ENCODE peak calls at places on chromosomes 12 and 14, in six cellular contexts. One of them, this sample, is unnamed.

GRCh38 chr12:68867606-68868005 is 59.6 kb downstream of the MDM2 start:
- DNase-seq in stimulated activated naive CD4-positive, alpha-beta T cell: no peak
- DNase-seq in fibroblast of mammary gland: no peak
- DNase-seq in HTR-8/SVneo: no peak
- DNase-seq in hypothalamus: no peak
- DNase-seq in mesendoderm: peak; percentile 28
- DNase-seq in this sample: no peak

GRCh38 chr12:67430708-67431335 is 161.7 kb downstream of the CAND1 start:
- DNase-seq in stimulated activated naive CD4-positive, alpha-beta T cell: no peak
- DNase-seq in fibroblast of mammary gland: peak; percentile 44
- DNase-seq in HTR-8/SVneo: no peak
- DNase-seq in hypothalamus: no peak
- DNase-seq in mesendoderm: peak; percentile 37
- DNase-seq in this sample: no peak

GRCh38 chr12:40226652-40227051 is 1.9 kb downstream of the LRRK2 start:
- DNase-seq in stimulated activated naive CD4-positive, alpha-beta T cell: no peak
- DNase-seq in fibroblast of mammary gland: peak; percentile 94
- DNase-seq in HTR-8/SVneo: no peak
- DNase-seq in hypothalamus: no peak
- DNase-seq in mesendoderm: no peak
- DNase-seq in this sample: peak; percentile 79

GRCh38 chr12:92290016-92290685 is 144.5 kb upstream of the BTG1 start:
- DNase-seq in stimulated activated naive CD4-positive, alpha-beta T cell: no peak
- DNase-seq in fibroblast of mammary gland: peak; percentile 56
- DNase-seq in HTR-8/SVneo: peak; percentile 3
- DNase-seq in hypothalamus: no peak
- DNase-seq in mesendoderm: no peak
- DNase-seq in this sample: peak; percentile 7

GRCh38 chr14:24633353-24633752 is 637 bp downstream of the GZMB start:
- DNase-seq in stimulated activated naive CD4-positive, alpha-beta T cell: no peak
- DNase-seq in fibroblast of mammary gland: no peak
- DNase-seq in HTR-8/SVneo: no peak
- DNase-seq in hypothalamus: no peak
- DNase-seq in mesendoderm: no peak
- DNase-seq in this sample: no peak

GRCh38 chr14:27012641-27013040 is 414.8 kb upstream of the NOVA1 start:
- DNase-seq in stimulated activated naive CD4-positive, alpha-beta T cell: no peak
- DNase-seq in fibroblast of mammary gland: no peak
- DNase-seq in HTR-8/SVneo: no peak
- DNase-seq in hypothalamus: no peak
- DNase-seq in mesendoderm: no peak
- DNase-seq in this sample: no peak

GRCh38 chr12:123391546-123392343 is 7.8 kb downstream of the KMT5A start:
- DNase-seq in stimulated activated naive CD4-positive, alpha-beta T cell: no peak
- DNase-seq in fibroblast of mammary gland: no peak
- DNase-seq in HTR-8/SVneo: no peak
- DNase-seq in hypothalamus: no peak
- DNase-seq in mesendoderm: no peak
- DNase-seq in this sample: no peak

GRCh38 chr12:127455347-127456265 is 811.4 kb upstream of the TMEM132C start:
- DNase-seq in stimulated activated naive CD4-positive, alpha-beta T cell: no peak
- DNase-seq in fibroblast of mammary gland: no peak
- DNase-seq in HTR-8/SVneo: no peak
- DNase-seq in hypothalamus: no peak
- DNase-seq in mesendoderm: peak; percentile 39
- DNase-seq in this sample: no peak

GRCh38 chr12:94218244-94218643 is 69.9 kb downstream of the PLXNC1 start:
- DNase-seq in stimulated activated naive CD4-positive, alpha-beta T cell: no peak
- DNase-seq in fibroblast of mammary gland: no peak
- DNase-seq in HTR-8/SVneo: no peak
- DNase-seq in hypothalamus: no peak
- DNase-seq in mesendoderm: peak; percentile 5
- DNase-seq in this sample: no peak

GRCh38 chr14:100641274-100641860 is 54.1 kb upstream of the BEGAIN start:
- DNase-seq in stimulated activated naive CD4-positive, alpha-beta T cell: no peak
- DNase-seq in fibroblast of mammary gland: no peak
- DNase-seq in HTR-8/SVneo: no peak
- DNase-seq in hypothalamus: no peak
- DNase-seq in mesendoderm: no peak
- DNase-seq in this sample: no peak

GRCh38 chr14:49957089-49957852 is 64.4 kb downstream of the ARF6 start:
- DNase-seq in stimulated activated naive CD4-positive, alpha-beta T cell: no peak
- DNase-seq in fibroblast of mammary gland: no peak
- DNase-seq in HTR-8/SVneo: no peak
- DNase-seq in hypothalamus: no peak
- DNase-seq in mesendoderm: peak; percentile 26
- DNase-seq in this sample: no peak

GRCh38 chr14:94396628-94397210 is 8.3 kb upstream of the SERPINA1 start:
- DNase-seq in stimulated activated naive CD4-positive, alpha-beta T cell: no peak
- DNase-seq in fibroblast of mammary gland: no peak
- DNase-seq in HTR-8/SVneo: no peak
- DNase-seq in hypothalamus: no peak
- DNase-seq in mesendoderm: no peak
- DNase-seq in this sample: no peak

GRCh38 chr12:13950502-13950901 is 30.9 kb downstream of the GRIN2B start:
- DNase-seq in stimulated activated naive CD4-positive, alpha-beta T cell: no peak
- DNase-seq in fibroblast of mammary gland: no peak
- DNase-seq in HTR-8/SVneo: no peak
- DNase-seq in hypothalamus: no peak
- DNase-seq in mesendoderm: peak; percentile 73
- DNase-seq in this sample: no peak

GRCh38 chr14:99525699-99526080 is 44.5 kb downstream of the CCNK start:
- DNase-seq in stimulated activated naive CD4-positive, alpha-beta T cell: no peak
- DNase-seq in fibroblast of mammary gland: no peak
- DNase-seq in HTR-8/SVneo: no peak
- DNase-seq in hypothalamus: no peak
- DNase-seq in mesendoderm: no peak
- DNase-seq in this sample: no peak

GRCh38 chr14:29264865-29265264 is 498.3 kb downstream of the FOXG1 start:
- DNase-seq in stimulated activated naive CD4-positive, alpha-beta T cell: no peak
- DNase-seq in fibroblast of mammary gland: no peak
- DNase-seq in HTR-8/SVneo: no peak
- DNase-seq in hypothalamus: no peak
- DNase-seq in mesendoderm: no peak
- DNase-seq in this sample: no peak

GRCh38 chr12:122813310-122813713 is 21.9 kb upstream of the HIP1R start:
- DNase-seq in stimulated activated naive CD4-positive, alpha-beta T cell: no peak
- DNase-seq in fibroblast of mammary gland: no peak
- DNase-seq in HTR-8/SVneo: no peak
- DNase-seq in hypothalamus: no peak
- DNase-seq in mesendoderm: no peak
- DNase-seq in this sample: no peak

GRCh38 chr12:120468271-120468845 is 1.2 kb downstream of the SRSF9 start:
- DNase-seq in stimulated activated naive CD4-positive, alpha-beta T cell: peak; percentile 4
- DNase-seq in fibroblast of mammary gland: peak; percentile 66
- DNase-seq in HTR-8/SVneo: peak; percentile 31
- DNase-seq in hypothalamus: no peak
- DNase-seq in mesendoderm: peak; percentile 63
- DNase-seq in this sample: peak; percentile 65

GRCh38 chr12:20210795-20211194 is 157.5 kb upstream of the PDE3A start:
- DNase-seq in stimulated activated naive CD4-positive, alpha-beta T cell: no peak
- DNase-seq in fibroblast of mammary gland: no peak
- DNase-seq in HTR-8/SVneo: no peak
- DNase-seq in hypothalamus: no peak
- DNase-seq in mesendoderm: no peak
- DNase-seq in this sample: no peak

GRCh38 chr14:53619625-53620324 is 336.9 kb downstream of the BMP4 start:
- DNase-seq in stimulated activated naive CD4-positive, alpha-beta T cell: no peak
- DNase-seq in fibroblast of mammary gland: peak; percentile 33
- DNase-seq in HTR-8/SVneo: peak; percentile 24
- DNase-seq in hypothalamus: no peak
- DNase-seq in mesendoderm: peak; percentile 80
- DNase-seq in this sample: peak; percentile 58

GRCh38 chr12:13041224-13041623 is 3.0 kb upstream of the FAM234B start:
- DNase-seq in stimulated activated naive CD4-positive, alpha-beta T cell: no peak
- DNase-seq in fibroblast of mammary gland: no peak
- DNase-seq in HTR-8/SVneo: no peak
- DNase-seq in hypothalamus: no peak
- DNase-seq in mesendoderm: no peak
- DNase-seq in this sample: no peak

GRCh38 chr12:17652436-17652835 is 437.6 kb downstream of the RERGL start:
- DNase-seq in stimulated activated naive CD4-positive, alpha-beta T cell: no peak
- DNase-seq in fibroblast of mammary gland: no peak
- DNase-seq in HTR-8/SVneo: no peak
- DNase-seq in hypothalamus: no peak
- DNase-seq in mesendoderm: no peak
- DNase-seq in this sample: no peak

GRCh38 chr12:29447285-29447975 is 50.1 kb downstream of the OVCH1 start:
- DNase-seq in stimulated activated naive CD4-positive, alpha-beta T cell: no peak
- DNase-seq in fibroblast of mammary gland: no peak
- DNase-seq in HTR-8/SVneo: no peak
- DNase-seq in hypothalamus: no peak
- DNase-seq in mesendoderm: no peak
- DNase-seq in this sample: no peak

GRCh38 chr12:96906498-96906848 is 584 bp upstream of the NEDD1 start:
- DNase-seq in stimulated activated naive CD4-positive, alpha-beta T cell: no peak
- DNase-seq in fibroblast of mammary gland: no peak
- DNase-seq in HTR-8/SVneo: no peak
- DNase-seq in hypothalamus: no peak
- DNase-seq in mesendoderm: no peak
- DNase-seq in this sample: no peak

GRCh38 chr12:54075431-54075830 is 21.8 kb downstream of the HOXC4 start:
- DNase-seq in stimulated activated naive CD4-positive, alpha-beta T cell: no peak
- DNase-seq in fibroblast of mammary gland: no peak
- DNase-seq in HTR-8/SVneo: no peak
- DNase-seq in hypothalamus: no peak
- DNase-seq in mesendoderm: no peak
- DNase-seq in this sample: no peak

GRCh38 chr12:18589316-18589715 is 148.5 kb downstream of the PLCZ1 start:
- DNase-seq in stimulated activated naive CD4-positive, alpha-beta T cell: no peak
- DNase-seq in fibroblast of mammary gland: peak; percentile 32
- DNase-seq in HTR-8/SVneo: no peak
- DNase-seq in hypothalamus: no peak
- DNase-seq in mesendoderm: no peak
- DNase-seq in this sample: peak; percentile 24

GRCh38 chr14:35114036-35114435 is 7.8 kb downstream of the PPP2R3C start:
- DNase-seq in stimulated activated naive CD4-positive, alpha-beta T cell: no peak
- DNase-seq in fibroblast of mammary gland: no peak
- DNase-seq in HTR-8/SVneo: peak; percentile 14
- DNase-seq in hypothalamus: no peak
- DNase-seq in mesendoderm: peak; percentile 9
- DNase-seq in this sample: peak; percentile 76

GRCh38 chr12:58306266-58306995 is 365.1 kb downstream of the ATP23 start:
- DNase-seq in stimulated activated naive CD4-positive, alpha-beta T cell: no peak
- DNase-seq in fibroblast of mammary gland: peak; percentile 29
- DNase-seq in HTR-8/SVneo: no peak
- DNase-seq in hypothalamus: no peak
- DNase-seq in mesendoderm: no peak
- DNase-seq in this sample: no peak

GRCh38 chr12:115135800-115136211 is 451.8 kb upstream of the TBX3 start:
- DNase-seq in stimulated activated naive CD4-positive, alpha-beta T cell: no peak
- DNase-seq in fibroblast of mammary gland: peak; percentile 19
- DNase-seq in HTR-8/SVneo: no peak
- DNase-seq in hypothalamus: peak; percentile 23
- DNase-seq in mesendoderm: no peak
- DNase-seq in this sample: peak; percentile 30

GRCh38 chr14:52801014-52801708 is 9.8 kb upstream of the GNPNAT1 start:
- DNase-seq in stimulated activated naive CD4-positive, alpha-beta T cell: no peak
- DNase-seq in fibroblast of mammary gland: peak; percentile 96
- DNase-seq in HTR-8/SVneo: no peak
- DNase-seq in hypothalamus: no peak
- DNase-seq in mesendoderm: peak; percentile 40
- DNase-seq in this sample: peak; percentile 69